ENCODE peak calls at places on chromosome 3, in four cellular contexts. M is PC-3, K is neural progenitor cell, Z is MM.1S. O is an unnamed sample. For H3K36me3, the result is how much of the 10 kb centered on the place peaks cover.

GRCh38 chr3:157146664-157147082 is 13.3 kb downstream of the CCNL1 start:
- DNase-seq in Z (no peak), K (no peak), M (no peak), O (no peak)

GRCh38 chr3:4721511-4721911 is 228.4 kb downstream of the ITPR1 start:
- DNase-seq in K (no peak), Z (no peak), M (peak), O (no peak)

GRCh38 chr3:182812123-182812522 is 18.8 kb downstream of the ATP11B start:
- DNase-seq in Z (no peak), K (no peak), M (no peak), O (no peak)

GRCh38 chr3:100400424-100400781 is 486 bp downstream of the TOMM70 start:
- DNase-seq in Z (peak), K (no peak), M (peak), O (peak)

GRCh38 chr3:186540444-186541226 is 3.5 kb downstream of the CRYGS start:
- DNase-seq in M (peak), Z (peak), K (peak), O (peak)

GRCh38 chr3:632571-633170 is 436.1 kb downstream of the CHL1 start:
- DNase-seq in K (peak), Z (peak), M (peak), O (peak)

GRCh38 chr3:177816667-177817208 is 619.5 kb upstream of the TBL1XR1 start:
- DNase-seq in Z (peak), M (peak), K (no peak), O (peak)

GRCh38 chr3:161208931-161209330 is 12.2 kb upstream of the NMD3 start:
- DNase-seq in K (no peak), Z (peak), M (peak), O (no peak)

GRCh38 chr3:49411550-49411967 is 217 bp downstream of the RHOA start:
- DNase-seq in K (peak), M (no peak), Z (no peak), O (no peak)

GRCh38 chr3:151191095-151191494 is 11.9 kb downstream of the GPR171 start:
- DNase-seq in K (no peak), Z (no peak), M (no peak), O (no peak)

DNA sequence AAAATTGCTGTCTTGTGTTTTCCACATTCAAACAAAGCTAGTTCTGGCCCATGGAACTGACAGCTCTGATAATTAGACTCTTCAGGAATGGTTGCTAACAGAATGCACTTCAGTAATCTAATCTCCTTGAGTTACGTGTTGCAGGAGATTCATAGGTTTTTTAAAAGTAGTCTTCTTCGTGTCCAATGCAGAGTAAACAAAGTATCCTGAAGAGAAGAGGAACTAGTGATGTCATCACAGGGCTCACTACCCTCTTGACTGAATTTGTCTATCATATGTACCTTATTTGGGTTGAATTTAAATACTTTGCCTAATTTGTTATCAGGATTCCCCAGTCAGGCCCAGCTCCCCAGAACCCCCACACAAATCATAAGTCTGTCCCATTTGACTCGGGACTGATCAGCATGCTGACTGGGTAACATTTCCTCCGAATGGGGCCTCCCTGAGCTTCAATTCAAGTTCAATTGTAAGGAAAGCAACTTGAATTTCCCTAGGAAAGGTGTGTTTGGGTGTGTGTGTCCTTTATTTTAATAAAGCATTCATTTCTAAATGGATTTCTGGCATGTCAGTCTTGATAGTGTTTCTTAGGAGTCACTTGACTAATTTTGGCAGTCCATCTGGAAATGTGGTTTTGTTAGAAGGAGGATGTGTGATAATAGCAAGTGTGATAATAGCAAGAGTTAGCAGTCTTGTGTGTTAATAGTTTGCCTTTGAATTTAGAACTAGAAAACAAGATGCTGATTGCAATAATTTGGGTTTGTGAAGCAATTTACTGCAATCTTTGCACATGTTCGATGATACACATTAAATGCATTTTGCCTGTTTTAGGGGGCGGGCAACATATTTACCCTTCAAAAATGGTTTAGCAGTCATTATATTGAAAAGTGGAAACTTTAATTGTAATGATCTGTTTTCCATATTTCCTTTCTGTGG is 21.9 kb downstream of the OXNAD1 start:
- DNase-seq in K (no peak), M (no peak), Z (no peak), O (no peak)
- H3K36me3 ChIP-seq in K (under half), M (under half), Z (under half), O (under half)

DNA sequence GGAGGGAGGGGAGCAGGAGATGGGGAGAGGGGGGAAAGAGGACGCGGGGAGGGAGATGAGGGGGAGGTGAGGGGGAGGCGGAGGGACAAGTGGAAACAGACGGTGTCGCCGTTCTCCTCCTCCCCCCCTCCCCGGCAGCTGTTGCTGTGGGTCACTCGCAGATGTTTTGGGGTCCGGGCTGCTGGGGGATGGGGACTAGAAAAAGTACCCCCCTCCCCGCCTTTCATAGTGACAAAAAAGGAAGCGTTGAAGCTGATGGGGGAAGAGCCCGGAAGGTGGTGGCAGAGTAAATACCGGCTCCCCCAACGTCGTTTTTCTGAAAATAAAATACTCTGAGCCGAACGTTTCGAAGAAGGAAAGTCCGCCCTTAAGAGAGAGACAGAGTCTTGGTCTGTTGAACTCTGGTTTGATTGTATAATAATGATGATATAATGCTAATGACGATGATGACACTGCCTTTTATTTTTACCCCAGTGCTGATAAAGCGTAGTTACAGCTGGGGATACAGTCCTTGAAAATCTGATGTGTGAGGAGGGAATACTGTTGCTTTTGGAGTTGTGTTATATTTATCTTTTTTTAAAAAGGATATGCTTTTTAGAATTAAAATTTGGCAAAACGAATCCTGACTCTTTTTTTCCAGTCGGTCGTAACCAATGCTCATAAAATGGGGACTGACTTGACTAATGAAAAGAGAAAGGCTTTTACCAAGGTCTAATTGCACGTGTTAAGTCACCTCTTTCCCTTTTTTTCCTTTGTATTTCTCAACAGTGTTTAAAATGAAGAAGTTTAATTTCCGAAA is 997 bp downstream of the STXBP5L start:
- DNase-seq in Z (peak), K (no peak), M (no peak), O (no peak)
- TF ChIP-seq EZH2 in Z (no peak), K (no peak), M (no peak), O (no peak)

GRCh38 chr3:45186871-45187270 is 39.2 kb downstream of the TMEM158 start:
- DNase-seq in K (no peak), M (no peak), Z (no peak), O (no peak)
- H3K36me3 ChIP-seq in K (under half), M (under half), Z (under half), O (under half)

GRCh38 chr3:98655666-98656065 is 62.3 kb upstream of the CPOX start:
- DNase-seq in K (no peak), M (peak), Z (no peak), O (no peak)

GRCh38 chr3:98651766-98652077 is 58.3 kb upstream of the CPOX start:
- DNase-seq in Z (no peak), K (no peak), M (peak), O (no peak)

GRCh38 chr3:98662699-98663098 is 69.3 kb upstream of the CPOX start:
- DNase-seq in K (no peak), M (no peak), Z (no peak), O (no peak)

DNA sequence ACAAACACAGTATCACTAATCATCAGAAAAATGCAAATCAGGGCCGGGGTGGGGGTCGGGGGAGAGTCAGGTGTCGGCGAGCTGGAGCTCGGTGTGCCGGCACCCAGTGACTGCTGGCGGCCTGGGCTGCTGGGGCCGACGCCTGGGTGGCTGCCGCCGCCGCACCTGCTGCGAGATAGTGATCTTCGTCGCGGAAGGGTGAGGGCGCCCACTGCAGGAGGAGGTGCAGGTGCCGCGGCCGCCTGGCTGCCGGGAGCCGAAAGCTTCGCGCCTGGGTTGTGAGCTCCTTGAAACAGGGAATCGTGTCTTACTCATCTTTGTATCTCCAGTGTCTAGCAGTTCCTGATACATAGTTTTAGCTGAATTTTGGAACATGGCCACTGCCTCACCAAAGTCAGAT is 64.0 kb upstream of the CPOX start:
- DNase-seq in Z (peak), K (peak), M (peak), O (peak)
- TF ChIP-seq EZH2 in Z (no peak), K (peak), M (no peak), O (no peak)

GRCh38 chr3:47409284-47409683 is 28.5 kb downstream of the PTPN23 start:
- DNase-seq in M (no peak), Z (no peak), K (no peak), O (no peak)
- H3K36me3 ChIP-seq in M (under half), Z (under half), K (under half), O (under half)

GRCh38 chr3:45798034-45798433 is 1.7 kb upstream of the SLC6A20 start:
- DNase-seq in Z (no peak), K (no peak), M (no peak), O (no peak)

GRCh38 chr3:45795882-45796765 is at the start of gene SLC6A20:
- DNase-seq in Z (no peak), M (no peak), K (peak), O (no peak)

GRCh38 chr3:45799586-45799985 is 3.2 kb upstream of the SLC6A20 start:
- DNase-seq in K (no peak), Z (no peak), M (no peak), O (no peak)

GRCh38 chr3:45795509-45795881 is 841 bp downstream of the SLC6A20 start:
- DNase-seq in M (no peak), K (peak), Z (no peak), O (no peak)

DNA sequence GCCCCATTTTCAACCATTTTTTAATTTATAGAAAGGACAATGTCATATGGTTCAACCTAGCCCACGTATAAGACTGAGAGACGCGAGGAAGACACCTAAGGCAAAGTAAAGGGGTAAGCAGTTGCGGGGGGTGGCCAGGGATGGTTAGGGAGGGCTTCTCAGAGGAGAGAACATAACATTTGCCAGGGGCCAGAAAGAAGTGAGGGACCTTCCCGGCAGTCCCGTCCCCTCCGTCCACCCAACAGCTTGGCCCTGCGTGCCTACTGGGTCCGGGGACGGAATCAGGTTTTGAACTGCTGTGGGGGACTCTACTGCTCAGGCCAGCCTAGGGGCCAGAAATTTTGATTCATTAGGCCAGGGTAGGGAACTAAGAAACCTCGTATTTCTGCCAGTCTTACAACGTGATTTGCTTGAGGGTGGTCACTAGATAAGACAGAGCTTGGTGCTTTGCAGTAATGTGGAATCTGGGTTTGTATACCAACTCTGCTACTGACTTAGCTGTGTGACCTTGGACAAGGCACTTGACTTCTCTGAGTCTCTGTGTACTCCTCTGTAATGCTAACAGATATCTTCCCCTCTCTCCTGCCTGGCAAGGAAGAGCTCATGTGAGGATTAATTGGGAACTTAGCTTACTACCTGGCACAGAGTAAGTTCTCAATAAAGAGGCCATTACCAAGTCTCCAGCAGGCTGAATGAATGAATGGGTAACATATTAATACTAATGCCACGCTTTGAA is 734 bp upstream of the SLC6A20 start:
- DNase-seq in M (no peak), Z (no peak), K (no peak), O (no peak)
- TF ChIP-seq EZH2 in M (no peak), Z (no peak), K (no peak), O (no peak)

DNA sequence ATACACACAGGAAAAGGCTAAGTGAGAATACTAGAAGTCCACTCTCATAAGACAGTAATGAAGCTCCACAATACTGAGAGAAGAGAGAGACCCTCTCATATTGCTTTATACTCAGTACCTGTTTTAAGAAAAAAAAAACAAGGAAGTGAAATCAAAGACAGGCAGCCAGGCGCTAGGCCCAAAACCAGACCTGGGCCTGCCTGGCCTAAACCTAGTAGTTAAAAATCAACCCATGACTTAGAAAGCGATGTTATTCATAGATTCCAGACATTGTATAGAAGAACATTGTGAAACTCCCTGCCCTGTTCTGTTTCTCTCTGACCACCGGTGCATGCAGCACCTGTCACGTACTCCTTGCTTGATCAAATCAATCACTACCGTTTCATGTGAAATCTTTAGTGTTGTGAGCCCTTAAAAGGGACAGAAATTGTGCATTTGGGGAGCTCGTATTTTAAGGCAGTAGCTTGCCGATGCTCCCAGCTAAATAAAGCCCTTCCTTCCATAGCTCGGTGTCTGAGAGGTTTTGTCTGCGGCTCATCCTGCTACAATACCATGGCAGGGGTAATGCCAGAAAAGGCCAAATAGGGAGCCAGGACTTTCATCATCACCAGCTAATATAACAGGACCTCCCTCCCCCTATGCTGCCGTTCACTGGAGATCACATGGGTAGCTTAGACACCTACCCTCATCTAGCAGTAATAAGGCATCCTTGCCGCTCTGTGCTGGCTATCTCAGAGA is 1294.1 kb downstream of the NSUN3 start:
- DNase-seq in K (no peak), M (no peak), Z (peak), O (no peak)
- H3K36me3 ChIP-seq in K (under half), M (under half), Z (under half), O (under half)

GRCh38 chr3:75303676-75304075 is 360.5 kb upstream of the FRG2C start:
- DNase-seq in K (no peak), Z (no peak), M (no peak), O (no peak)
- TF ChIP-seq EZH2 in K (no peak), Z (no peak), M (no peak), O (no peak)

GRCh38 chr3:10259036-10259435 is 10.8 kb downstream of the TATDN2 start:
- DNase-seq in M (no peak), Z (no peak), K (no peak), O (no peak)
- H3K36me3 ChIP-seq in M (under half), Z (under half), K (under half), O (under half)

O was measured in A673.